ENCODE peak calls at places on chromosomes 1 and 21, in six cellular contexts. O is heart left ventricle, A is left ventricle myocardium inferior, B is psoas muscle, D is GM23248, L is tibial nerve. T is an unnamed sample.

GRCh38 chr1:94866178-94866822 is 46.1 kb downstream of the SLC44A3 start:
- DNase-seq in O (no peak), A (no peak), B (no peak), D (peak; percentile 32), L (no peak), T (no peak)

GRCh38 chr1:10671551-10672375 is 124.7 kb downstream of the CASZ1 start:
- DNase-seq in O (no peak), A (no peak), B (no peak), D (no peak), L (no peak), T (no peak)

GRCh38 chr1:115829023-115829674 is 11.8 kb downstream of the NHLH2 start:
- DNase-seq in O (no peak), A (no peak), B (no peak), D (peak; percentile 97), L (no peak), T (peak; percentile 76)

GRCh38 chr1:200919386-200919785 is 24.7 kb downstream of the INAVA start:
- DNase-seq in O (no peak), A (no peak), B (no peak), D (no peak), L (no peak), T (no peak)

GRCh38 chr1:8970870-8971337 is 25.2 kb downstream of the CA6 start:
- DNase-seq in O (no peak), A (no peak), B (no peak), D (no peak), L (no peak), T (no peak)

GRCh38 chr1:205577874-205578658 is 53.7 kb downstream of the ELK4 start:
- DNase-seq in O (no peak), A (no peak), B (no peak), D (peak; percentile 24), L (no peak), T (peak; percentile 29)

GRCh38 chr1:183310753-183311465 is 107.3 kb downstream of the NMNAT2 start:
- DNase-seq in O (no peak), A (no peak), B (no peak), D (peak; percentile 32), L (no peak), T (no peak)

GRCh38 chr1:160756617-160757206 is 17.7 kb downstream of the SLAMF7 start:
- DNase-seq in O (no peak), A (no peak), B (no peak), D (no peak), L (no peak), T (no peak)

GRCh38 chr1:208181259-208181816 is 62.8 kb downstream of the PLXNA2 start:
- DNase-seq in O (no peak), A (no peak), B (no peak), D (no peak), L (no peak), T (no peak)
- H3K4me1 ChIP-seq in O (peaks cover 46% of the 10 kb centered on the region), A (peaks cover 87% of the 10 kb centered on the region), B (peaks cover 29% of the 10 kb centered on the region), D (peaks cover 27% of the 10 kb centered on the region), L (peaks cover 6% of the 10 kb centered on the region), T (peaks cover 38% of the 10 kb centered on the region)

GRCh38 chr1:40902634-40902897 is 40.4 kb upstream of the CITED4 start:
- DNase-seq in O (no peak), A (no peak), B (no peak), D (no peak), L (no peak), T (no peak)
- H3K27ac ChIP-seq in O (no peak overlapping the region), A (no peak overlapping the region), B (no peak overlapping the region), D (no peak overlapping the region), L (no peak overlapping the region), T (no peak overlapping the region)

DNA sequence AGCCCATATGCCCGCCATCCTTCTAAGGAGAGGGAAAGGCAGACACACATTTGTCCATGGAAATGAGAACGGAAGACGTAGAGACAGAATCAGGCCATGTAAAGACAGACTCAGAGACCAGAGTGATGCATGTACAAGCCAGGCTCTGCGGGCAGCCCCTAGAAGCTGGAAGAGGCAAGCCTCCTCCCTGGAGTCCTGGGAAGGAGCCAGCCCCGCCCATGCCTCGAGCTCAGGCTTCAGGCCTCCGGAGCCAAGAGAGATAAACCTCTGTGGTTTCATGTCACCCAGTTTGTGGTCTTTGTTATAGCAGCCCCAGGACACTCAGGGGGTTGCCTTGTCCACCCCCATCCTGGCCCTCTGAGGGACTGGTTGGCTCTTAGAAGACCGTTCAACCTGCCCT is 11.6 kb downstream of the PDE9A start:
- DNase-seq in O (no peak), A (no peak), B (no peak), D (no peak), L (no peak), T (no peak)
- H3K4me1 ChIP-seq in O (no peaks in the 10 kb centered on the region), A (peaks cover 39% of the 10 kb centered on the region), B (no peaks in the 10 kb centered on the region), D (no peaks in the 10 kb centered on the region), L (peaks cover 13% of the 10 kb centered on the region), T (peaks cover 9% of the 10 kb centered on the region)

GRCh38 chr1:6889875-6890480 is 104.7 kb downstream of the CAMTA1 start:
- DNase-seq in O (peak; percentile 39), A (no peak), B (no peak), D (peak; percentile 82), L (peak; percentile 51), T (peak; percentile 59)

GRCh38 chr1:6888268-6888667 is 103.0 kb downstream of the CAMTA1 start:
- DNase-seq in O (no peak), A (no peak), B (no peak), D (peak; percentile 30), L (no peak), T (peak; percentile 18)

GRCh38 chr1:6888870-6889269 is 103.6 kb downstream of the CAMTA1 start:
- DNase-seq in O (no peak), A (no peak), B (no peak), D (no peak), L (no peak), T (no peak)

GRCh38 chr1:6890686-6891085 is 105.4 kb downstream of the CAMTA1 start:
- DNase-seq in O (no peak), A (no peak), B (no peak), D (no peak), L (no peak), T (no peak)

GRCh38 chr1:6891781-6892579 is 106.7 kb downstream of the CAMTA1 start:
- DNase-seq in O (no peak), A (no peak), B (no peak), D (peak; percentile 23), L (no peak), T (no peak)
- H3K27ac ChIP-seq in O (no peak overlapping the region), A (no peak overlapping the region), B (no peak overlapping the region), D (no peak overlapping the region), L (no peak overlapping the region), T (no peak overlapping the region)

GRCh38 chr21:46193829-46194373 is 9.6 kb upstream of the SPATC1L start:
- DNase-seq in O (no peak), A (no peak), B (no peak), D (no peak), L (no peak), T (no peak)

GRCh38 chr21:46199436-46200373 is 15.4 kb upstream of the SPATC1L start:
- DNase-seq in O (no peak), A (no peak), B (no peak), D (no peak), L (no peak), T (no peak)

GRCh38 chr21:46194374-46195334 is 10.4 kb upstream of the SPATC1L start:
- DNase-seq in O (no peak), A (peak; percentile 7), B (no peak), D (no peak), L (no peak), T (no peak)

GRCh38 chr21:46195595-46196195 is 11.4 kb upstream of the SPATC1L start:
- DNase-seq in O (no peak), A (peak; percentile 5), B (no peak), D (no peak), L (no peak), T (no peak)

DNA sequence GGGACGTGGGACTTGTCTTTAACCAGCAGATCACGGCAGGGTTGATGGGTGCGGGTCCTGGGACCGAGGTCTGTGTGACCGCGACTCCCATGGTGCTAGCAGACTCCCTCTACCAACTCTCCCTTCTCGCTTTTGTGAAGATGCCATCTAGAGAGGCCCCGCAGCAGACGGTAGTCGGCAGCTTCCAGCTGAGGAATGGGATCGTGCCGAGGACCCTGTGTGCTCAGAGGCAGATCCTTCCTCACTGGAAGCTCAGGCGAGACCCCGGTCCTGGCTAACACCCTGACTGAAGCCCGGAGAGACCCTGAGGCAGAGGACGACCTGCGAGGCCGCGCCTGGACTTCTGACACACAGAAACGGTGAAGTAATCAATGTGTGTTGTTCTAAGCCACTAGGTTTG is 12.5 kb upstream of the SPATC1L start:
- DNase-seq in O (no peak), A (peak; percentile 9), B (no peak), D (no peak), L (no peak), T (no peak)
- H3K4me1 ChIP-seq in O (no peaks in the 10 kb centered on the region), A (no peaks in the 10 kb centered on the region), B (no peaks in the 10 kb centered on the region), D (no peaks in the 10 kb centered on the region), L (no peaks in the 10 kb centered on the region), T (peaks cover 3% of the 10 kb centered on the region)

GRCh38 chr1:1781526-1781903 is 3.2 kb upstream of the NADK start:
- DNase-seq in O (no peak), A (no peak), B (peak; percentile 39), D (peak; percentile 16), L (no peak), T (no peak)
- H3K27ac ChIP-seq in O (no peak overlapping the region), A (peak overlapping the region; percentile 97), B (no peak overlapping the region), D (no peak overlapping the region), L (peak overlapping the region; percentile 89), T (no peak overlapping the region)

GRCh38 chr1:3204725-3205124 is 135.7 kb downstream of the PRDM16 start:
- DNase-seq in O (no peak), A (no peak), B (no peak), D (no peak), L (no peak), T (no peak)
- H3K4me1 ChIP-seq in O (no peaks in the 10 kb centered on the region), A (peaks cover 10% of the 10 kb centered on the region), B (no peaks in the 10 kb centered on the region), D (no peaks in the 10 kb centered on the region), L (no peaks in the 10 kb centered on the region), T (no peaks in the 10 kb centered on the region)